ENCODE peak calls at places on chromosomes 2 and 18, in seven cellular contexts. T, Y, M, N, P, K and J are unnamed samples.

GRCh38 chr2:69517410-69517809 is 80.2 kb upstream of the NFU1 start:
- DNase-seq in K (no peak), T (no peak), P (no peak), N (no peak), Y (no peak), M (no peak), J (no peak)

GRCh38 chr18:78421392-78421791 is 558.2 kb upstream of the SALL3 start:
- DNase-seq in M (no peak), K (no peak), N (no peak), T (no peak), Y (no peak), P (no peak), J (no peak)

GRCh38 chr2:209553913-209554312 is 130.1 kb downstream of the MAP2 start:
- DNase-seq in Y (no peak), T (no peak), P (no peak), K (no peak), M (no peak), N (no peak), J (no peak)

GRCh38 chr2:186588940-186589732 is 720 bp upstream of the ITGAV start:
- DNase-seq in N (peak), M (no peak), T (no peak), Y (no peak), K (no peak), P (peak), J (no peak)

GRCh38 chr2:88187038-88187676 is 17.0 kb downstream of the THNSL2 start:
- DNase-seq in T (no peak), M (peak), P (peak), Y (peak), K (no peak), N (peak), J (no peak)

GRCh38 chr18:2535419-2535910 is 35.8 kb downstream of the METTL4 start:
- DNase-seq in N (no peak), K (no peak), T (no peak), M (no peak), P (no peak), Y (no peak), J (no peak)

GRCh38 chr18:9869713-9870430 is 15.9 kb upstream of the TXNDC2 start:
- DNase-seq in K (no peak), Y (peak), P (no peak), M (no peak), N (peak), T (peak), J (no peak)

GRCh38 chr2:204024503-204024902 is 87.9 kb downstream of the ICOS start:
- DNase-seq in P (no peak), N (peak), M (no peak), K (no peak), T (no peak), Y (peak), J (no peak)

GRCh38 chr18:68611301-68611700 is 103.6 kb downstream of the TMX3 start:
- DNase-seq in P (no peak), Y (no peak), K (no peak), N (no peak), M (no peak), T (no peak), J (no peak)

GRCh38 chr2:55966431-55967118 is 43.0 kb upstream of the EFEMP1 start:
- DNase-seq in Y (no peak), P (peak), N (no peak), M (peak), K (peak), T (no peak), J (no peak)

GRCh38 chr18:14925281-14925709 is 177.3 kb downstream of the ANKRD30B start:
- DNase-seq in N (no peak), P (no peak), T (peak), M (no peak), Y (no peak), K (no peak), J (no peak)

GRCh38 chr18:3454365-3455089 is 4.6 kb downstream of the TGIF1 start:
- DNase-seq in N (peak), Y (peak), T (no peak), P (peak), M (no peak), K (no peak), J (no peak)

GRCh38 chr2:219698684-219699439 is 71.4 kb downstream of the SLC4A3 start:
- DNase-seq in N (no peak), M (no peak), T (no peak), P (no peak), Y (peak), K (no peak), J (no peak)

GRCh38 chr2:32009479-32010256 is 1.1 kb downstream of the MEMO1 start:
- DNase-seq in Y (peak), P (peak), M (peak), N (peak), K (peak), T (no peak), J (no peak)

GRCh38 chr2:110794951-110795350 is 62.6 kb downstream of the ACOXL start:
- DNase-seq in Y (no peak), N (no peak), K (no peak), M (no peak), P (no peak), T (no peak), J (no peak)

GRCh38 chr2:9703701-9704221 is 73.0 kb upstream of the YWHAQ start:
- DNase-seq in N (peak), T (peak), K (no peak), Y (no peak), P (no peak), M (no peak), J (peak)

GRCh38 chr2:196376984-196377877 is 205.9 kb upstream of the STK17B start:
- DNase-seq in T (peak), N (peak), Y (no peak), K (no peak), M (no peak), P (no peak), J (peak)

GRCh38 chr18:77023115-77023782 is 109.3 kb downstream of the MBP start:
- DNase-seq in P (no peak), N (no peak), Y (no peak), M (no peak), T (no peak), K (no peak), J (no peak)

GRCh38 chr2:209125291-209125690 is 298.6 kb upstream of the MAP2 start:
- DNase-seq in Y (no peak), K (no peak), M (no peak), N (no peak), T (no peak), P (no peak), J (no peak)

GRCh38 chr2:96953611-96954489 is 32.5 kb downstream of the FAM178B start:
- DNase-seq in P (no peak), Y (no peak), N (peak), K (peak), M (no peak), T (no peak), J (no peak)

GRCh38 chr2:240204431-240205276 is 64.2 kb upstream of the OTOS start:
- DNase-seq in Y (no peak), N (no peak), T (no peak), P (no peak), K (peak), M (no peak), J (no peak)

GRCh38 chr2:30225131-30225762 is 6.1 kb upstream of the LBH start:
- DNase-seq in K (peak), Y (peak), P (peak), M (no peak), N (peak), T (no peak), J (peak)

GRCh38 chr2:168804214-168804613 is 1.8 kb downstream of the NOSTRIN start:
- DNase-seq in N (no peak), K (no peak), Y (no peak), T (no peak), M (no peak), P (peak), J (no peak)

GRCh38 chr2:1744446-1745170 is at the start of gene PXDN:
- DNase-seq in N (no peak), M (peak), Y (peak), K (peak), T (no peak), P (peak), J (no peak)

GRCh38 chr18:23257686-23258565 is 122.6 kb downstream of the CABLES1 start:
- DNase-seq in Y (no peak), K (no peak), T (peak), M (no peak), N (no peak), P (no peak), J (no peak)

GRCh38 chr18:36124841-36125240 is 4.3 kb downstream of the SLC39A6 start:
- DNase-seq in M (no peak), P (no peak), N (no peak), T (no peak), Y (no peak), K (no peak), J (no peak)

GRCh38 chr18:57441395-57441794 is 6.2 kb downstream of the ONECUT2 start:
- DNase-seq in M (no peak), T (no peak), Y (no peak), K (no peak), P (no peak), N (peak), J (no peak)

GRCh38 chr2:98747888-98748287 is 17.0 kb upstream of the MGAT4A start:
- DNase-seq in N (peak), T (no peak), M (no peak), Y (no peak), K (no peak), P (no peak), J (no peak)

GRCh38 chr2:174632847-174633620 is 35.4 kb upstream of the WIPF1 start:
- DNase-seq in T (no peak), Y (no peak), K (no peak), N (peak), P (no peak), M (no peak), J (no peak)
- H3K4me3 ChIP-seq in T (no peak), Y (no peak), K (peak), N (peak), P (peak), M (no peak), J (no peak)

DNA sequence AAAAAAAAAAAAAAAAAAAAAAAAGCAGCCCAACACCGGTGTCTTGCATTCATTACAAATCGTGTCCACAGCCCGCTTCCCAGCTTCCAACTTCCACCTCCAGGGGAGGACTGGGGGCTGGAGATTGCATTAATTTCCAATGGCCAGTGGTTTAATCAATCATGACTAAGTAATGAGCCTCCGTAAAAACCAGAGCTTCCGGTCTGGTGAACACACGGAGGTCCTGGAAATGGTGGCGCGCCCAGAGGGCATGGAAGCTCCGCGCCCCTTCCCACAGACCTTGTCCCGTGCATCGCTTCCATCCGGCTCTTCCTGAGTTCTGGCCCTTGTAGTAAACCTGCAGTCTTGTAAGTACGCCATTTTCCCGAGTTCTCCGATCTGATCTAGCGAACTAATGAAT is 43.6 kb downstream of the EEF1B2 start:
- DNase-seq in M (no peak), N (no peak), K (no peak), Y (no peak), P (no peak), T (no peak), J (no peak)
- TF ChIP-seq CTCF in M (no peak), N (no peak), K (no peak), Y (no peak), P (no peak), T (no peak), J (no peak)

GRCh38 chr2:66439291-66440010 is 4.5 kb downstream of the MEIS1 start:
- DNase-seq in N (no peak), M (peak), Y (peak), P (no peak), T (no peak), K (peak), J (no peak)
- H3K4me3 ChIP-seq in N (no peak), M (peak), Y (peak), P (peak), T (peak), K (peak), J (peak)

GRCh38 chr2:218398437-218399390 is 954 bp upstream of the CTDSP1 start:
- DNase-seq in K (peak), P (peak), M (peak), T (no peak), Y (peak), N (peak), J (no peak)
- TF ChIP-seq CTCF in K (peak), P (peak), M (no peak), T (no peak), Y (no peak), N (no peak), J (no peak)

DNA sequence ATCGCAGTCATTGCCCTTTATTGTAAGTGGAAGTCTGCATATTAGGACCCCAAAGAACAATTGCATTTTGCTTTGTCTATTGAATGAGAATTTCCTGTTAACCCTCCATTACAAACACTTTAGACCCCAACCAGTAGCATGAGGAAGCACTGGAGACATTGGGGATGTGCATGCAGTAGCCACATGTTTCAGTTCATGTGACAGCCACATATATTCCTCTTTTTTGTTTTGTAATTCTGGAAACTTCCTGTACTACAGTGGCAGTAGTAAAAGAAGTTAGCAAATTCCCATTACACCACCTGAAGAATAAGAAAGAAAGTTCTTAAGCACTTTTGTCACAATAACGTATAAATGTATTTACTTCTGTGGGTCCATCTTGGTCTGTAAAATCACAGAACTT is 281.1 kb upstream of the SLC14A2 start:
- DNase-seq in K (no peak), P (no peak), N (no peak), M (no peak), T (no peak), Y (no peak), J (no peak)
- H3K4me3 ChIP-seq in K (no peak), P (no peak), N (no peak), M (no peak), T (no peak), Y (no peak), J (no peak)

GRCh38 chr2:129813404-129813803 is 166.1 kb upstream of the RAB6C start:
- DNase-seq in Y (peak), P (no peak), T (no peak), N (no peak), M (no peak), K (no peak), J (no peak)
- TF ChIP-seq CTCF in Y (peak), P (no peak), T (no peak), N (peak), M (no peak), K (no peak), J (no peak)

GRCh38 chr2:113757059-113757657 is 716 bp upstream of the SLC35F5 start:
- DNase-seq in P (no peak), M (no peak), K (no peak), T (no peak), Y (no peak), N (no peak), J (no peak)

GRCh38 chr2:113754160-113754559 is 2.3 kb downstream of the SLC35F5 start:
- DNase-seq in K (no peak), T (no peak), Y (no peak), P (no peak), M (no peak), N (no peak), J (no peak)

GRCh38 chr2:113755690-113756063 is 765 bp downstream of the SLC35F5 start:
- DNase-seq in P (no peak), T (no peak), N (no peak), Y (peak), M (no peak), K (no peak), J (no peak)

GRCh38 chr2:113756088-113757058 is at the start of gene SLC35F5:
- DNase-seq in Y (peak), P (peak), N (peak), K (peak), M (peak), T (peak), J (peak)

GRCh38 chr2:113754989-113755689 is 1.3 kb downstream of the SLC35F5 start:
- DNase-seq in K (no peak), P (no peak), Y (no peak), T (no peak), N (no peak), M (no peak), J (no peak)
- H3K4me3 ChIP-seq in K (peak), P (peak), Y (peak), T (peak), N (peak), M (peak), J (peak)